ENCODE peak calls at places on chromosomes 6 and 20, in six cellular contexts. One of them, this sample, is unnamed. For H3K4me1, the result is how much of the 10 kb centered on the place peaks cover.

GRCh38 chr6:149885888-149886287 is 12.0 kb downstream of the RAET1E start:
- DNase-seq in left lung: no peak
- DNase-seq in tibial artery: no peak
- DNase-seq in right cardiac atrium: no peak
- DNase-seq in keratinocyte: no peak
- DNase-seq in psoas muscle: no peak
- DNase-seq in this sample: no peak

GRCh38 chr6:33204415-33205171 is at the start of gene HSD17B8:
- DNase-seq in left lung: peak
- DNase-seq in tibial artery: peak
- DNase-seq in right cardiac atrium: peak
- DNase-seq in keratinocyte: no peak
- DNase-seq in psoas muscle: peak
- DNase-seq in this sample: peak

GRCh38 chr20:37703338-37703660 is 9.5 kb downstream of the CTNNBL1 start:
- DNase-seq in left lung: no peak
- DNase-seq in tibial artery: no peak
- DNase-seq in right cardiac atrium: no peak
- DNase-seq in keratinocyte: no peak
- DNase-seq in psoas muscle: no peak
- DNase-seq in this sample: no peak

GRCh38 chr6:166045173-166045957 is 122.3 kb downstream of the TBXT start:
- DNase-seq in left lung: no peak
- DNase-seq in tibial artery: no peak
- DNase-seq in right cardiac atrium: no peak
- DNase-seq in keratinocyte: no peak
- DNase-seq in psoas muscle: no peak
- DNase-seq in this sample: no peak

GRCh38 chr20:38635721-38636285 is 34.2 kb downstream of the ARHGAP40 start:
- DNase-seq in left lung: no peak
- DNase-seq in tibial artery: no peak
- DNase-seq in right cardiac atrium: no peak
- DNase-seq in keratinocyte: no peak
- DNase-seq in psoas muscle: no peak
- DNase-seq in this sample: no peak

GRCh38 chr20:45235995-45236394 is 14.8 kb downstream of the SEMG2 start:
- DNase-seq in left lung: peak
- DNase-seq in tibial artery: no peak
- DNase-seq in right cardiac atrium: no peak
- DNase-seq in keratinocyte: no peak
- DNase-seq in psoas muscle: no peak
- DNase-seq in this sample: no peak

GRCh38 chr20:59191036-59191755 is 27.6 kb downstream of the ZNF831 start:
- DNase-seq in left lung: no peak
- DNase-seq in tibial artery: no peak
- DNase-seq in right cardiac atrium: no peak
- DNase-seq in keratinocyte: no peak
- DNase-seq in psoas muscle: no peak
- DNase-seq in this sample: no peak

GRCh38 chr20:16539280-16539679 is 34.0 kb downstream of the KIF16B start:
- DNase-seq in left lung: no peak
- DNase-seq in tibial artery: no peak
- DNase-seq in right cardiac atrium: no peak
- DNase-seq in keratinocyte: no peak
- DNase-seq in psoas muscle: no peak
- DNase-seq in this sample: no peak

GRCh38 chr20:39453890-39454289 is 491.7 kb downstream of the DHX35 start:
- DNase-seq in left lung: no peak
- DNase-seq in tibial artery: no peak
- DNase-seq in right cardiac atrium: no peak
- DNase-seq in keratinocyte: no peak
- DNase-seq in psoas muscle: no peak
- DNase-seq in this sample: peak

GRCh38 chr6:108464506-108465084 is 96.1 kb upstream of the FOXO3 start:
- DNase-seq in left lung: no peak
- DNase-seq in tibial artery: no peak
- DNase-seq in right cardiac atrium: peak
- DNase-seq in keratinocyte: no peak
- DNase-seq in psoas muscle: no peak
- DNase-seq in this sample: no peak

GRCh38 chr6:31308050-31308844 is 36.4 kb upstream of the HLA-C start:
- DNase-seq in left lung: peak
- DNase-seq in tibial artery: no peak
- DNase-seq in right cardiac atrium: peak
- DNase-seq in keratinocyte: no peak
- DNase-seq in psoas muscle: peak
- DNase-seq in this sample: peak

GRCh38 chr6:170048615-170049256 is 242.1 kb downstream of the DLL1 start:
- DNase-seq in left lung: peak
- DNase-seq in tibial artery: peak
- DNase-seq in right cardiac atrium: peak
- DNase-seq in keratinocyte: no peak
- DNase-seq in psoas muscle: peak
- DNase-seq in this sample: peak

GRCh38 chr6:16683524-16684194 is 77.6 kb downstream of the ATXN1 start:
- DNase-seq in left lung: peak
- DNase-seq in tibial artery: peak
- DNase-seq in right cardiac atrium: peak
- DNase-seq in keratinocyte: peak
- DNase-seq in psoas muscle: peak
- DNase-seq in this sample: no peak

GRCh38 chr20:53818457-53819177 is 225.0 kb upstream of the ZNF217 start:
- DNase-seq in left lung: no peak
- DNase-seq in tibial artery: no peak
- DNase-seq in right cardiac atrium: no peak
- DNase-seq in keratinocyte: no peak
- DNase-seq in psoas muscle: no peak
- DNase-seq in this sample: no peak

GRCh38 chr20:51712501-51713212 is 55.5 kb downstream of the ATP9A start:
- DNase-seq in left lung: no peak
- DNase-seq in tibial artery: no peak
- DNase-seq in right cardiac atrium: no peak
- DNase-seq in keratinocyte: no peak
- DNase-seq in psoas muscle: peak
- DNase-seq in this sample: no peak

GRCh38 chr6:138416201-138416600 is 12.2 kb downstream of the HEBP2 start:
- DNase-seq in left lung: no peak
- DNase-seq in tibial artery: no peak
- DNase-seq in right cardiac atrium: no peak
- DNase-seq in keratinocyte: no peak
- DNase-seq in psoas muscle: no peak
- DNase-seq in this sample: no peak

GRCh38 chr6:25962368-25963127 is at the start of gene TRIM38:
- DNase-seq in left lung: peak
- DNase-seq in tibial artery: peak
- DNase-seq in right cardiac atrium: peak
- DNase-seq in keratinocyte: peak
- DNase-seq in psoas muscle: peak
- DNase-seq in this sample: no peak

GRCh38 chr6:139533573-139534471 is 159.4 kb upstream of the CITED2 start:
- DNase-seq in left lung: peak
- DNase-seq in tibial artery: no peak
- DNase-seq in right cardiac atrium: peak
- DNase-seq in keratinocyte: no peak
- DNase-seq in psoas muscle: no peak
- DNase-seq in this sample: no peak

GRCh38 chr20:62837790-62838458 is 21.1 kb downstream of the COL9A3 start:
- DNase-seq in left lung: peak
- DNase-seq in tibial artery: no peak
- DNase-seq in right cardiac atrium: peak
- DNase-seq in keratinocyte: no peak
- DNase-seq in psoas muscle: no peak
- DNase-seq in this sample: peak

GRCh38 chr20:62839816-62840215 is 21.8 kb downstream of the TCFL5 start:
- DNase-seq in left lung: no peak
- DNase-seq in tibial artery: no peak
- DNase-seq in right cardiac atrium: no peak
- DNase-seq in keratinocyte: no peak
- DNase-seq in psoas muscle: no peak
- DNase-seq in this sample: no peak

GRCh38 chr20:62837091-62837490 is 20.2 kb downstream of the COL9A3 start:
- DNase-seq in left lung: no peak
- DNase-seq in tibial artery: no peak
- DNase-seq in right cardiac atrium: peak
- DNase-seq in keratinocyte: no peak
- DNase-seq in psoas muscle: no peak
- DNase-seq in this sample: peak

GRCh38 chr20:62839261-62839660 is 22.4 kb downstream of the TCFL5 start:
- DNase-seq in left lung: no peak
- DNase-seq in tibial artery: no peak
- DNase-seq in right cardiac atrium: no peak
- DNase-seq in keratinocyte: no peak
- DNase-seq in psoas muscle: no peak
- DNase-seq in this sample: no peak

GRCh38 chr20:62838511-62838910 is 21.7 kb downstream of the COL9A3 start:
- DNase-seq in left lung: no peak
- DNase-seq in tibial artery: no peak
- DNase-seq in right cardiac atrium: no peak
- DNase-seq in keratinocyte: no peak
- DNase-seq in psoas muscle: no peak
- DNase-seq in this sample: peak
- H3K27ac ChIP-seq in left lung: no peak
- H3K27ac ChIP-seq in tibial artery: no peak
- H3K27ac ChIP-seq in right cardiac atrium: no peak
- H3K27ac ChIP-seq in keratinocyte: no peak
- H3K27ac ChIP-seq in psoas muscle: no peak
- H3K27ac ChIP-seq in this sample: peak

DNA sequence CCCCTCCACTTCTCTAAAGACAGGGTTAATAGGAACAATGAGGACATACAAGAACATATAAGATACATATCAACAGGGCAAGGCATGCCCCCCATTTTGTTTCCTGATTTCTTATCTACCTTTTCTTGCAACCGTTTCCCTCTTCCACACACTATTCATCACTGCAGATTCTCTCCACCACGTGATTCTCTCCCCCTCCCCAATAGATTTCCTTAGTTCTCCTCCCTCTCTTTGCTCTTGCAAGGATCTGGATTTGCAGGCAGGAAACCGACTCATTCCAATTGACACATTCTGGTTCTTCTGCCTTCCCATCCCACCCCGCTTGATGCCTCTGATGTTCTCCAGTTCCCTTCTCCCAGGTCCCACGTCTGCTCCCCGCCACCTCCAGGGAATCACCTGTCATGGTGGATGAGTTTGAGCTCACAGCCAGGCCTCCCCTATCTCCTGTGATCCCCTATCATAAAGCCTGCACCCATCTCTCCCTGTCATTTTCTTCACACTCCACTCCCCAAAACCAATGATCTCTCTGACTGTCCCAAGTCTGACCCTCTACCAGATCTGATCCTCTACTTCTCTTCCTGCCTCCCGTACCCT is 7.5 kb downstream of the GABBR1 start:
- DNase-seq in left lung: no peak
- DNase-seq in tibial artery: no peak
- DNase-seq in right cardiac atrium: no peak
- DNase-seq in keratinocyte: no peak
- DNase-seq in psoas muscle: no peak
- DNase-seq in this sample: no peak
- H3K4me3 ChIP-seq in left lung: no peak
- H3K4me3 ChIP-seq in tibial artery: no peak
- H3K4me3 ChIP-seq in right cardiac atrium: no peak
- H3K4me3 ChIP-seq in keratinocyte: no peak
- H3K4me3 ChIP-seq in psoas muscle: no peak
- H3K4me3 ChIP-seq in this sample: no peak

DNA sequence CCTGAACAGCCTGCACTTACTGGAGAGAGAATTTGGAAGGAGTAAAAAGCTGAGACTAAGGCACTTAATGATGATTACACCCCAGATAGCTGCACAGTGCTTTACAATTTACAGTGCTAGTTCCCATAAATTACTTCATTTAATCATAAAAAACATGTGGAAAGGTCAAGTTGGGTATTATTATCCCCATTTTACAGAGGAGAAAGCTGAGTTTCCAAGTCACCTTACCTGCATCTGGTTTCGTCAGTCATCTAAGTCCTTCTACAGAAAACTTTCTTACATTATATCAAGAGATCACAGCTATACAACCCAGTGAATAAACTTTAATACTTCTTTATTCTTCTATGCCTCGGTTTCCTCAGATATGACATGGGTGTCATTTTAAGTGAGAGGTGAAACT is 3.3 kb downstream of the PTPRK start:
- DNase-seq in left lung: no peak
- DNase-seq in tibial artery: no peak
- DNase-seq in right cardiac atrium: no peak
- DNase-seq in keratinocyte: no peak
- DNase-seq in psoas muscle: no peak
- DNase-seq in this sample: no peak
- H3K4me1 ChIP-seq in left lung: under half
- H3K4me1 ChIP-seq in tibial artery: under half
- H3K4me1 ChIP-seq in right cardiac atrium: under half
- H3K4me1 ChIP-seq in keratinocyte: under half
- H3K4me1 ChIP-seq in psoas muscle: under half
- H3K4me1 ChIP-seq in this sample: under half

DNA sequence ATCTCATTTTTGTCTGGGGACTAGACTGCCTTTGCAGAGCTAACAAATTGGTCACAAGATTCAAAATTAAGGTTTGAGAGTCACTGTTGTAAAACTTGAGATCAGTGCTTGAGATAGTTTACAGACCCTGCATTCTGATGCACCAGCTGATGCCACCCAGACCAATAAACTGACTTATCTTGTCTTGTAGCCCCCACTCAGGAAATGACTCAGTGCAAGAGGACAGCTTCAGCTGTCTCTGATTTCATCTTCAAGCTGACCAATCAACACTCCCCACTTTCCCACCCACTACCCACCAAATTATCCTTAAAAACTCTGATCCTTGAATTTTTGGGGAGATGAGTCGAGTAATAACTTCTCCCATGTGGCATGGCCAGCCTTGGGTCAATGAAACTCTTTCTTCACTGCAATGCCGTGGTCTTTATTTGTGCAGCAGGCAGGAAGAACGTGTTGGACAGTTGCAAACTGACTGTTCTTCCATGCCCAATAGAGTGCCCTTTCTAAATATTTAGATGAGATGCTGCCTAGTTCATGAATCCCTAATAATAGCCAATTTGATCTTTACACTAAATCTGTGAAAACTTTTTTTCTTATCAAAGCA is 48.3 kb upstream of the PROKR2 start:
- DNase-seq in left lung: no peak
- DNase-seq in tibial artery: no peak
- DNase-seq in right cardiac atrium: no peak
- DNase-seq in keratinocyte: no peak
- DNase-seq in psoas muscle: no peak
- DNase-seq in this sample: no peak
- H3K27ac ChIP-seq in left lung: no peak
- H3K27ac ChIP-seq in tibial artery: no peak
- H3K27ac ChIP-seq in right cardiac atrium: no peak
- H3K27ac ChIP-seq in keratinocyte: no peak
- H3K27ac ChIP-seq in psoas muscle: no peak
- H3K27ac ChIP-seq in this sample: no peak

This sample was measured in spleen.